ENCODE peak calls at places on chromosomes 11 and 22, in four cellular contexts. One of them, this sample, is unnamed.

GRCh38 chr11:94880216-94880615 is 93.1 kb downstream of the CWC15 start:
- DNase-seq in AML-193: no peak
- DNase-seq in ureter: no peak
- DNase-seq in NCI-H1930: no peak
- DNase-seq in this sample: peak

GRCh38 chr11:116500002-116500832 is 272.6 kb downstream of the BUD13 start:
- DNase-seq in ureter: no peak
- DNase-seq in NCI-H1930: no peak
- DNase-seq in AML-193: no peak
- DNase-seq in this sample: no peak

GRCh38 chr11:133038850-133039249 is 493.5 kb downstream of the OPCML start:
- DNase-seq in NCI-H1930: no peak
- DNase-seq in AML-193: no peak
- DNase-seq in ureter: no peak
- DNase-seq in this sample: no peak

GRCh38 chr22:25758316-25758715 is 16.3 kb downstream of the MYO18B start:
- DNase-seq in NCI-H1930: no peak
- DNase-seq in ureter: no peak
- DNase-seq in AML-193: no peak
- DNase-seq in this sample: no peak

GRCh38 chr22:43150731-43151206 is 590 bp upstream of the TSPO start:
- DNase-seq in NCI-H1930: no peak
- DNase-seq in AML-193: no peak
- DNase-seq in ureter: no peak
- DNase-seq in this sample: no peak

GRCh38 chr11:114058871-114059277 is 637 bp upstream of the ZBTB16 start:
- DNase-seq in AML-193: no peak
- DNase-seq in ureter: no peak
- DNase-seq in NCI-H1930: no peak
- DNase-seq in this sample: no peak

GRCh38 chr11:12818333-12819015 is 144.3 kb downstream of the TEAD1 start:
- DNase-seq in NCI-H1930: no peak
- DNase-seq in AML-193: no peak
- DNase-seq in ureter: no peak
- DNase-seq in this sample: no peak

GRCh38 chr22:45224988-45225731 is 15.5 kb downstream of the KIAA0930 start:
- DNase-seq in ureter: no peak
- DNase-seq in NCI-H1930: no peak
- DNase-seq in AML-193: no peak
- DNase-seq in this sample: no peak

GRCh38 chr11:12455938-12456337 is 78.6 kb downstream of the PARVA start:
- DNase-seq in ureter: no peak
- DNase-seq in NCI-H1930: no peak
- DNase-seq in AML-193: no peak
- DNase-seq in this sample: no peak

GRCh38 chr11:65491614-65492386 is 7.0 kb upstream of the MALAT1 start:
- DNase-seq in AML-193: no peak
- DNase-seq in ureter: peak
- DNase-seq in NCI-H1930: peak
- DNase-seq in this sample: peak

GRCh38 chr11:12705874-12706273 is 31.7 kb downstream of the TEAD1 start:
- DNase-seq in AML-193: no peak
- DNase-seq in NCI-H1930: no peak
- DNase-seq in ureter: no peak
- DNase-seq in this sample: no peak

GRCh38 chr11:24585192-24585591 is 88.3 kb downstream of the LUZP2 start:
- DNase-seq in ureter: no peak
- DNase-seq in NCI-H1930: no peak
- DNase-seq in AML-193: no peak
- DNase-seq in this sample: peak

GRCh38 chr11:115653926-115654325 is 149.7 kb upstream of the CADM1 start:
- DNase-seq in AML-193: no peak
- DNase-seq in ureter: peak
- DNase-seq in NCI-H1930: no peak
- DNase-seq in this sample: peak

GRCh38 chr11:86592047-86592564 is 80.3 kb downstream of the ME3 start:
- DNase-seq in ureter: no peak
- DNase-seq in AML-193: no peak
- DNase-seq in NCI-H1930: no peak
- DNase-seq in this sample: no peak

GRCh38 chr11:58625826-58626460 is 3.5 kb downstream of the CNTF start:
- DNase-seq in AML-193: no peak
- DNase-seq in NCI-H1930: no peak
- DNase-seq in ureter: no peak
- DNase-seq in this sample: no peak

GRCh38 chr11:16191212-16191851 is 165.0 kb downstream of the SOX6 start:
- DNase-seq in ureter: no peak
- DNase-seq in NCI-H1930: no peak
- DNase-seq in AML-193: no peak
- DNase-seq in this sample: no peak

GRCh38 chr11:48105096-48105990 is 111.3 kb upstream of the OR4B1 start:
- DNase-seq in AML-193: no peak
- DNase-seq in ureter: peak
- DNase-seq in NCI-H1930: no peak
- DNase-seq in this sample: no peak

GRCh38 chr11:1397146-1397861 is 7.6 kb downstream of the BRSK2 start:
- DNase-seq in ureter: no peak
- DNase-seq in NCI-H1930: no peak
- DNase-seq in AML-193: no peak
- DNase-seq in this sample: no peak

GRCh38 chr11:114594703-114595102 is 883 bp downstream of the NXPE4 start:
- DNase-seq in AML-193: no peak
- DNase-seq in NCI-H1930: no peak
- DNase-seq in ureter: no peak
- DNase-seq in this sample: no peak

GRCh38 chr11:18011633-18012313 is 1.1 kb downstream of the SERGEF start:
- DNase-seq in AML-193: no peak
- DNase-seq in NCI-H1930: no peak
- DNase-seq in ureter: no peak
- DNase-seq in this sample: no peak

GRCh38 chr22:46275455-46276129 is 7.8 kb downstream of the TTC38 start:
- DNase-seq in AML-193: no peak
- DNase-seq in NCI-H1930: no peak
- DNase-seq in ureter: no peak
- DNase-seq in this sample: no peak

GRCh38 chr11:64256300-64256699 is 5.0 kb downstream of the PLCB3 start:
- DNase-seq in ureter: no peak
- DNase-seq in AML-193: no peak
- DNase-seq in NCI-H1930: no peak
- DNase-seq in this sample: no peak

GRCh38 chr11:112280268-112281126 is 19.8 kb upstream of the PLET1 start:
- DNase-seq in ureter: peak
- DNase-seq in AML-193: peak
- DNase-seq in NCI-H1930: peak
- DNase-seq in this sample: peak

GRCh38 chr11:105582497-105582896 is 27.4 kb upstream of the GRIA4 start:
- DNase-seq in NCI-H1930: no peak
- DNase-seq in ureter: no peak
- DNase-seq in AML-193: no peak
- DNase-seq in this sample: no peak

GRCh38 chr11:109970516-109971183 is 122.5 kb upstream of the ZC3H12C start:
- DNase-seq in AML-193: peak
- DNase-seq in ureter: no peak
- DNase-seq in NCI-H1930: no peak
- DNase-seq in this sample: no peak

GRCh38 chr22:24905909-24906308 is 40.6 kb downstream of the LHFPL7 start:
- DNase-seq in ureter: no peak
- DNase-seq in NCI-H1930: no peak
- DNase-seq in AML-193: no peak
- DNase-seq in this sample: no peak

GRCh38 chr11:11349051-11349450 is 4.0 kb downstream of the CSNK2A3 start:
- DNase-seq in NCI-H1930: no peak
- DNase-seq in ureter: no peak
- DNase-seq in AML-193: no peak
- DNase-seq in this sample: no peak